ENCODE peak calls at places on chromosomes 4 and X, in seven cellular contexts. S, V, C, J, D, N and B are unnamed samples.

GRCh38 chr4:1534076-1534872 is 128.0 kb upstream of the NKX1-1 start:
- DNase-seq in S (peak), V (no peak), C (no peak), J (no peak), D (no peak), N (no peak), B (no peak)

GRCh38 chr4:153603258-153603657 is 80.8 kb upstream of the TLR2 start:
- DNase-seq in S (no peak), V (no peak), C (no peak), J (no peak), D (no peak), N (no peak), B (no peak)

GRCh38 chr4:19473569-19473968 is 778.1 kb upstream of the SLIT2 start:
- DNase-seq in S (no peak), V (no peak), C (no peak), J (no peak), D (no peak), N (peak), B (no peak)

GRCh38 chr4:168803727-168804126 is 206.3 kb downstream of the CBR4 start:
- DNase-seq in S (peak), V (no peak), C (no peak), J (no peak), D (no peak), N (peak), B (peak)

GRCh38 chr4:157837071-157837470 is 335.8 kb downstream of the GASK1B start:
- DNase-seq in S (no peak), V (no peak), C (no peak), J (no peak), D (no peak), N (no peak), B (no peak)

GRCh38 chrX:78104447-78105176 is 564 bp downstream of the PGK1 start:
- DNase-seq in S (peak), V (peak), C (peak), J (peak), D (peak), N (peak), B (no peak)

GRCh38 chrX:48971325-48972213 is at the start of gene KCND1:
- DNase-seq in S (peak), V (no peak), C (no peak), J (no peak), D (no peak), N (peak), B (peak)

GRCh38 chrX:1491851-1492349 is 39.2 kb upstream of the ASMTL start:
- DNase-seq in S (peak), V (no peak), C (no peak), J (peak), D (peak), N (no peak), B (peak)

GRCh38 chrX:1411331-1411730 is 19.4 kb upstream of the SLC25A6 start:
- DNase-seq in S (no peak), V (no peak), C (no peak), J (no peak), D (no peak), N (no peak), B (no peak)

GRCh38 chr4:38028556-38028955 is 68.4 kb downstream of the PTTG2 start:
- DNase-seq in S (no peak), V (no peak), C (no peak), J (no peak), D (no peak), N (no peak), B (no peak)

GRCh38 chr4:125314676-125315570 is at the start of gene FAT4:
- DNase-seq in S (peak), V (peak), C (peak), J (peak), D (peak), N (peak), B (peak)

GRCh38 chr4:103044183-103044582 is 24.7 kb upstream of the SLC9B1 start:
- DNase-seq in S (no peak), V (no peak), C (no peak), J (no peak), D (no peak), N (no peak), B (no peak)

GRCh38 chrX:40383969-40384368 is 196.8 kb upstream of the ATP6AP2 start:
- DNase-seq in S (no peak), V (no peak), C (no peak), J (no peak), D (no peak), N (no peak), B (no peak)

GRCh38 chr4:181637186-181638105 is 605.8 kb upstream of the TENM3 start:
- DNase-seq in S (no peak), V (no peak), C (no peak), J (no peak), D (no peak), N (no peak), B (no peak)

GRCh38 chr4:1215347-1216075 is 33.4 kb downstream of the CTBP1 start:
- DNase-seq in S (no peak), V (no peak), C (no peak), J (peak), D (no peak), N (no peak), B (no peak)

GRCh38 chr4:13988347-13989265 is 361.1 kb upstream of the BOD1L1 start:
- DNase-seq in S (no peak), V (no peak), C (peak), J (no peak), D (no peak), N (peak), B (no peak)